ENCODE peak calls at places on chromosomes 3 and 15, in seven cellular contexts. L is uterus, J is ovary, W is body of pancreas, G is sigmoid colon, K is GM12878, B is Peyer's patch. Y is an unnamed sample.

GRCh38 chr3:135966349-135966695 is 794 bp downstream of the PPP2R3A start:
- DNase-seq in W (no peak), B (no peak), J (no peak), K (no peak), L (no peak), G (no peak), Y (no peak)

GRCh38 chr15:69305204-69305931 is 6.7 kb downstream of the PAQR5 start:
- DNase-seq in B (peak; percentile 74), L (no peak), J (no peak), W (peak; percentile 69), G (no peak), K (no peak), Y (no peak)

GRCh38 chr15:48414015-48414414 is 82.8 kb downstream of the DUT start:
- DNase-seq in W (no peak), B (no peak), G (peak; percentile 79), L (peak; percentile 54), J (no peak), K (no peak), Y (no peak)

GRCh38 chr3:157436583-157437300 is at the start of gene PTX3:
- DNase-seq in G (peak; percentile 75), L (peak; percentile 26), J (no peak), K (no peak), W (peak; percentile 56), B (no peak), Y (peak; percentile 25)

GRCh38 chr3:168933614-168934013 is 729.9 kb downstream of the MECOM start:
- DNase-seq in B (no peak), G (no peak), K (no peak), J (no peak), W (no peak), L (no peak), Y (no peak)

GRCh38 chr3:173586176-173586575 is 188.6 kb downstream of the NLGN1 start:
- DNase-seq in W (no peak), L (no peak), J (no peak), G (no peak), B (no peak), K (no peak), Y (no peak)

GRCh38 chr15:40379374-40379773 is 3.1 kb upstream of the KNSTRN start:
- DNase-seq in G (no peak), W (peak; percentile 50), K (no peak), B (no peak), J (no peak), L (no peak), Y (no peak)

GRCh38 chr3:138389841-138390581 is 41.6 kb downstream of the MRAS start:
- DNase-seq in K (no peak), B (no peak), W (peak; percentile 49), J (peak; percentile 70), G (no peak), L (peak; percentile 82), Y (no peak)

GRCh38 chr3:195613468-195614069 is 29.8 kb upstream of the APOD start:
- DNase-seq in K (no peak), W (no peak), B (no peak), L (no peak), G (peak; percentile 39), J (no peak), Y (no peak)

GRCh38 chr3:133531981-133532380 is 41.5 kb upstream of the CDV3 start:
- DNase-seq in J (no peak), B (no peak), W (no peak), K (no peak), L (no peak), G (no peak), Y (no peak)

GRCh38 chr15:67542192-67542461 is 376 bp upstream of the MAP2K5 start:
- DNase-seq in K (no peak), J (no peak), G (no peak), W (peak; percentile 6), B (no peak), L (no peak), Y (no peak)

GRCh38 chr3:184659797-184660301 is 52.0 kb downstream of the MAGEF1 start:
- DNase-seq in B (no peak), K (no peak), W (no peak), L (no peak), G (no peak), J (no peak), Y (peak; percentile 64)

GRCh38 chr15:93331545-93332117 is 242.6 kb upstream of the RGMA start:
- DNase-seq in W (peak; percentile 46), K (no peak), L (peak; percentile 37), B (no peak), G (peak; percentile 73), J (no peak), Y (no peak)

GRCh38 chr15:92808611-92809063 is 91.5 kb upstream of the CHD2 start:
- DNase-seq in G (peak; percentile 82), W (peak; percentile 65), L (peak; percentile 63), J (peak; percentile 71), B (no peak), K (no peak), Y (peak; percentile 59)

GRCh38 chr3:53680026-53680425 is 166.2 kb downstream of the CHDH start:
- DNase-seq in W (peak; percentile 64), B (no peak), L (peak; percentile 53), K (no peak), G (peak; percentile 79), J (peak; percentile 52), Y (no peak)

GRCh38 chr15:89912145-89912673 is 543 bp downstream of the ARPIN start:
- DNase-seq in B (peak; percentile 80), J (peak; percentile 48), G (peak; percentile 77), W (peak; percentile 54), L (no peak), K (no peak), Y (peak; percentile 27)

GRCh38 chr3:44342191-44342790 is 3.7 kb downstream of the TCAIM start:
- DNase-seq in L (no peak), W (no peak), K (no peak), J (no peak), G (no peak), B (no peak), Y (no peak)

GRCh38 chr3:14452676-14453367 is 50.4 kb downstream of the SLC6A6 start:
- DNase-seq in B (peak; percentile 86), K (no peak), J (peak; percentile 96), W (peak; percentile 89), G (peak; percentile 98), L (peak; percentile 98), Y (peak; percentile 93)
- TF ChIP-seq CTCF in B (no peak), K (no peak), J (no peak), W (no peak), G (no peak), L (no peak), Y (peak; percentile 39)

GRCh38 chr3:49903451-49904424 is at the start of gene MST1R:
- DNase-seq in B (peak; percentile 96), W (peak; percentile 95), K (peak; percentile 28), J (peak; percentile 72), L (peak; percentile 54), G (peak; percentile 84), Y (peak; percentile 85)
- TF ChIP-seq POLR2A in B (peak; percentile 97), W (peak; percentile 72), K (peak; percentile 80), J (no peak), L (no peak), G (peak; percentile 42), Y (no peak)

GRCh38 chr3:128432898-128433629 is 33.6 kb downstream of the DNAJB8 start:
- DNase-seq in W (no peak), L (no peak), K (no peak), G (no peak), B (no peak), J (no peak), Y (no peak)
- H3K27me3 ChIP-seq in W (no peaks in the 10 kb centered on the region), L (no peaks in the 10 kb centered on the region), K (peaks cover 2% of the 10 kb centered on the region), G (peaks cover 13% of the 10 kb centered on the region), B (peaks cover 18% of the 10 kb centered on the region), J (no peaks in the 10 kb centered on the region), Y (peaks cover 31% of the 10 kb centered on the region)

GRCh38 chr15:62392411-62392810 is 227.3 kb upstream of the C2CD4B start:
- DNase-seq in B (no peak), W (peak; percentile 20), J (peak; percentile 20), L (no peak), K (no peak), G (no peak), Y (peak; percentile 44)
- TF ChIP-seq CTCF in B (no peak), W (no peak), J (no peak), L (no peak), K (no peak), G (no peak), Y (no peak)

GRCh38 chr3:98529856-98530459 is 1.8 kb upstream of the GPR15 start:
- DNase-seq in G (no peak), W (no peak), J (no peak), B (no peak), K (no peak), L (no peak), Y (no peak)
- TF ChIP-seq POLR2A in G (no peak), W (no peak), J (no peak), B (no peak), K (peak; percentile 63), L (no peak), Y (no peak)

GRCh38 chr15:63502137-63502801 is 2.1 kb upstream of the USP3 start:
- DNase-seq in G (no peak), J (no peak), B (peak; percentile 57), W (peak; percentile 44), K (no peak), L (peak; percentile 35), Y (no peak)

GRCh38 chr15:63502843-63503738 is 1.3 kb upstream of the USP3 start:
- DNase-seq in G (peak; percentile 95), K (peak; percentile 92), J (peak; percentile 78), W (peak; percentile 99), B (peak; percentile 93), L (peak; percentile 90), Y (peak; percentile 87)

GRCh38 chr15:63504247-63504978 is at the start of gene USP3:
- DNase-seq in L (peak; percentile 92), K (no peak), B (peak; percentile 98), J (peak; percentile 98), W (peak; percentile 95), G (peak; percentile 98), Y (peak; percentile 95)

GRCh38 chr15:63504979-63505841 is 817 bp downstream of the USP3 start:
- DNase-seq in K (no peak), L (peak; percentile 58), J (peak; percentile 70), W (peak; percentile 84), G (peak; percentile 82), B (peak; percentile 76), Y (peak; percentile 59)

GRCh38 chr15:63503739-63504246 is 600 bp upstream of the USP3 start:
- DNase-seq in J (peak; percentile 76), G (peak; percentile 86), L (peak; percentile 81), K (no peak), B (no peak), W (peak; percentile 87), Y (no peak)
- H3K27me3 ChIP-seq in J (no peaks in the 10 kb centered on the region), G (no peaks in the 10 kb centered on the region), L (no peaks in the 10 kb centered on the region), K (no peaks in the 10 kb centered on the region), B (no peaks in the 10 kb centered on the region), W (no peaks in the 10 kb centered on the region), Y (no peaks in the 10 kb centered on the region)

DNA sequence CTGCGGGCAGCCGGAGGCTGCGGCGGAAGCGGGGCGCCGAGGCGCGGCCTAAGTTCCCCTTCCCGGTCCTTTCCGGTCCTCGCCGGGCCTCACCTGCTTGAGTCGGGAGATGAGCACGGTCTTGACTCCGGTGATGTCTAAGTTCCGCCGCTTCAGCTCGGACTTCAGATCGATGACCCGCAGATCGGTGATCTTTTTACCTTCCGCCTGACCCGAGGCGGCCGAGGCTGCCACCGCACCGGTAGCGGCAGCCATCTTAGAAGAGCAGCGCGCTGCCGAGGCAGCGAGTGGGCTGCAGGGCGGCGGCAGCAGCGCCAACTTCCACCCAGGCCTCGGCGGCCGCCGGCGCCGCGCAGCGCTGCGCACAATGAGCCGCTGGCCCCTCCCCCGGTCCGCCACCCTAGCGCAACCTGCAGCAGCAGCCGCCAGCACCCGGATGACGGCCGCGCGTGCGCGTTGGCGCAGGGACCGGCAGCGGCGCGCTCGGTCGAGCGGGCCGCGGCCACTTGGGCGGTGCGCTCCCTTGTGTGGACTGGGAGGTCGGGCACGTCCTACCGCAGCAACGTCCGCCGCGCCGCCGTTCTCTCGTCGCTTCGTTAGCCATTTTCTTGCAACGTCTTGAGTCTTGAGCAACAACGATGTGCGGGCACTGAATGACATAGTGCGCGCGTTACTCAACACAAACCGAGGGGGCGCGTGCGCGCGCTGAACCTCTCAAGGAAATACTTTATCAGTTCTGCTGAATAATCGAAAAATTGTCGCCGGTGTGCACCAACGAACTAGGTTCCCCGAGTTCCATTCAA is at the start of gene SLTM:
- DNase-seq in G (peak; percentile 97), K (peak; percentile 75), B (peak; percentile 97), W (peak; percentile 96), J (peak; percentile 93), L (peak; percentile 91), Y (peak; percentile 97)
- TF ChIP-seq CTCF in G (peak; percentile 36), K (no peak), B (peak; percentile 28), W (no peak), J (peak; percentile 9), L (peak; percentile 33), Y (peak; percentile 18)

Y was measured in heart left ventricle.